ENCODE peak calls at places on chromosomes 7 and 10, in eight cellular contexts. S is neural progenitor cell, F is GM23338, A is astrocyte, E is mammary epithelial cell, U is HepG2, N is DND-41, B is fibroblast of lung. L is an unnamed sample. For H4K20me1, the result is how much of the 10 kb centered on the place peaks cover.

GRCh38 chr7:37495574-37496184 is 47.0 kb upstream of the ELMO1 start:
- DNase-seq in S (peak), F (peak), A (no peak), E (peak), U (peak), N (no peak), B (peak), L (peak)

GRCh38 chr7:79317728-79318127 is 135.7 kb downstream of the MAGI2 start:
- DNase-seq in S (peak), F (peak), A (peak), E (peak), U (peak), N (no peak), B (peak), L (peak)

GRCh38 chr10:79417731-79418130 is 27.7 kb downstream of the ZCCHC24 start:
- DNase-seq in S (no peak), F (no peak), A (no peak), E (no peak), U (no peak), N (no peak), B (no peak), L (no peak)

GRCh38 chr10:15158972-15159371 is 9.5 kb downstream of the NMT2 start:
- DNase-seq in S (no peak), F (no peak), A (no peak), E (no peak), U (no peak), N (no peak), B (no peak), L (no peak)

GRCh38 chr10:62050941-62051433 is 149.5 kb downstream of the ARID5B start:
- DNase-seq in S (no peak), F (peak), A (peak), E (peak), U (peak), N (no peak), B (peak), L (peak)

GRCh38 chr7:51121945-51122425 is 194.6 kb downstream of the COBL start:
- DNase-seq in S (peak), F (peak), A (no peak), E (no peak), U (no peak), N (no peak), B (peak), L (no peak)

GRCh38 chr10:34815174-34816066 is at the start of gene PARD3:
- DNase-seq in S (peak), F (peak), A (no peak), E (peak), U (peak), N (peak), B (peak), L (peak)

GRCh38 chr7:28410628-28411578 is 1.4 kb upstream of the CREB5 start:
- DNase-seq in S (peak), F (peak), A (peak), E (peak), U (no peak), N (no peak), B (peak), L (peak)

GRCh38 chr10:70915206-70915605 is 26.8 kb upstream of the PCBD1 start:
- DNase-seq in S (no peak), F (no peak), A (no peak), E (no peak), U (no peak), N (no peak), B (no peak), L (no peak)

GRCh38 chr7:137032436-137032835 is 164.0 kb downstream of the CHRM2 start:
- DNase-seq in S (no peak), F (no peak), A (peak), E (no peak), U (no peak), N (no peak), B (peak), L (no peak)

GRCh38 chr7:132001166-132001565 is 444.7 kb upstream of the PODXL start:
- DNase-seq in S (no peak), F (no peak), A (no peak), E (no peak), U (no peak), N (no peak), B (no peak), L (no peak)

GRCh38 chr10:25083546-25084111 is 67.2 kb downstream of the THNSL1 start:
- DNase-seq in S (no peak), F (no peak), A (no peak), E (no peak), U (no peak), N (no peak), B (peak), L (no peak)

GRCh38 chr7:90180011-90180585 is 25.8 kb downstream of the STEAP1 start:
- DNase-seq in S (no peak), F (peak), A (peak), E (peak), U (peak), N (no peak), B (peak), L (peak)

GRCh38 chr7:5352440-5353010 is 69.8 kb downstream of the SLC29A4 start:
- DNase-seq in S (no peak), F (no peak), A (no peak), E (no peak), U (no peak), N (no peak), B (no peak), L (no peak)

GRCh38 chr7:41579961-41580935 is 122.6 kb downstream of the INHBA start:
- DNase-seq in S (no peak), F (no peak), A (peak), E (peak), U (no peak), N (no peak), B (peak), L (peak)

GRCh38 chr10:97412891-97413304 is 11.8 kb upstream of the RRP12 start:
- DNase-seq in S (no peak), F (no peak), A (no peak), E (peak), U (peak), N (no peak), B (peak), L (peak)

GRCh38 chr10:88702848-88703597 is 3.0 kb upstream of the LIPK start:
- DNase-seq in S (peak), F (peak), A (peak), E (peak), U (peak), N (no peak), B (peak), L (no peak)

GRCh38 chr10:31171402-31172120 is 139.9 kb upstream of the ZNF438 start:
- DNase-seq in S (no peak), F (no peak), A (peak), E (no peak), U (no peak), N (peak), B (peak), L (no peak)

GRCh38 chr10:103739039-103739764 is 116.2 kb downstream of the SH3PXD2A start:
- DNase-seq in S (peak), F (peak), A (peak), E (peak), U (no peak), N (no peak), B (peak), L (peak)

GRCh38 chr10:92757720-92758119 is 68.0 kb downstream of the HHEX start:
- DNase-seq in S (no peak), F (no peak), A (no peak), E (no peak), U (no peak), N (no peak), B (no peak), L (no peak)

GRCh38 chr7:79176859-79177477 is 276.5 kb downstream of the MAGI2 start:
- DNase-seq in S (peak), F (peak), A (peak), E (peak), U (peak), N (no peak), B (peak), L (peak)

GRCh38 chr7:120273476-120273975 is 551 bp downstream of the KCND2 start:
- DNase-seq in S (peak), F (peak), A (peak), E (peak), U (peak), N (no peak), B (peak), L (peak)

DNA sequence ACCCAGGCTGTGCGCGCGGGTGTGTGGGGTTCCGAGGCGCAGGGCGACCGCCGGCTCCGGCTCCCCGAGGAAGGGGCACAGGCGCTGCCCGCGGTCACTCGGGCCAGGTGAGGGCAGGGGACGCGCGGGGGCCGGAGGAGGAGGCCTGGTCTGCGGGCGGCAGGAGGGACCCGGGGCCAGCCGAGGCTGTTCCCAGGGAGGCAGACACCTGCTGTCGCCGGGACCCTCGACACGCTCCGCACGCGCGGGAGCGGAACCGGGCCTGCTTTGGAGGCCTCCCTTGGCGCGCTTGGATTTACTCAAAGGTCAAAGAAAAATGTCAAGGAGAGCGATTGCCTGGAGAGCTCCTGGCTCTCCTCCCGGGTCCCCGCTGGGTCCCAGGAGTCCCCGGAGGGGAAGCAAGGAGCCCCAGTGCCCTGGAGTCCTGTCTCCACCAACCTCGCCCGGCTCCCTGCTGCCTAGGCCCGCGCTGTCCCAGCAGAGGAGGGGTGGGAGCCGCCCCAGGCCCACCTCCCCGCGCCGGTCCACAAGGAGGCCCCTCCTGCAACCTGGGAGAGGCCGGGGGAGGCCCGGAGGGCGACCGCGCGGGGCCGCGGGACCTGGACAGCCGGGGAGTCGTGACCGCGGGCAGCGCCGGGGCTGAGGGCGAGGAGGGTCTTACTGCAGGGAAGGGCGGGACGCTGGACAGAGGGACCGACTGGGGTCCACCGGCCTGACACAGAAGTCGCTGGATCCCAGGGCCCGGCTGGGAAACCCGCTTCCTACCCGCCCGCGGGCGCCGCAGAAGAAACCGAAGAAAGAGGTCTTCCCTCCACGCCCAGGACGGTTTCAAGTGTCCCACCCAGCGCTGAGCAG is 348.9 kb downstream of the DNAJB6 start:
- DNase-seq in S (peak), F (no peak), A (no peak), E (no peak), U (no peak), N (no peak), B (no peak), L (no peak)
- TF ChIP-seq EZH2 in S (peak), F (peak), A (peak), E (no peak), U (no peak), N (no peak), B (no peak), L (no peak)

DNA sequence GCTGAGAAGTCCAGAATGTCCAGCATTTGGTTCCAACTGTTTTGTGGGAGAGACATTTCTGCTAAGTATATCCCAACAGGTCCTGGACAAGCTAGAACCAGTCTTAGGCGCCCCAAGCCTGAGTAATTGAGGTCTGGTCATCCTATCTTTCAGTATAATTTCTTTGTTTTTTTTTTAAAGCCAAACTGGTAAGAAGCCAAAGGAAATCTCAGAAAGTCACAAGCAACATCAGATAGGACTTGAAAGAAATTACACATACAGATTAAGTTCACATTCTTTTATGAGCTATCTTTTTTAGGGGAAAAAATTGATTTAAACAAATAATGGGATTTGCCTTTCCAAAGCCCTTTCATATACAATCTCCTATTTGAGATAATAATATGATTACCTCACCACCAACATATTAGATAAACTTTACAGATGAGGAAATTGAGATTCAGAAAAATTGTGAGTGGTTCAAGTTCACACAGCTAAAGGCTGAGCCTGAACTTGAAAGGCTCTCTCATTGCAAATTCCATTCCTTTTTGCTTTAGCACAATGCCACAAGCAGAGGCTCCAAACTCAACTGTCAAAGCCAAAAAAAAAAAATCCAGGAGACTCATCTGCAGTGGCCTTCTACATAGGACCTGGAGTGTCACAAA is 15.0 kb downstream of the PDLIM1 start:
- DNase-seq in S (no peak), F (no peak), A (peak), E (peak), U (no peak), N (no peak), B (peak), L (no peak)
- H4K20me1 ChIP-seq in S (under half), F (under half), A (under half), E (under half), U (under half), N (under half), B (under half), L (under half)

DNA sequence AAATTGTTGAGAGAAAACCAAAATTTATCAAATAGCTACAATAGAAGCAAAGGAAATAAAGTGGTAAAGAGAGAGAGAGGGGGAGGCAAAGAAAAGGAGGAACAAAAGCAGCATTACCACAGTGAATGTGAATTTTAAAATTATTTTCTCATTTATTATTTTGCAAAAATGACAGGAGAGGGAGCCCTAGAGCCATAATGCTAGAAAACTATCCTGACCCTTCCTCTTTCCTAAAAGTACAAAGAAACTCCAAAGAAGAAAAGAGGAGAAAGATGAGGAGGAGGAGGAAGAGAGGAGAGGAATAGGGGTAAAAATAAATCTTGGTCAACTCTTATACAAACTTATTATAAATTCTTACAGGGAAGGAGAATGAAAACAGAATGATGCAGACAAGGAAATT is 921.5 kb downstream of the NRG3 start:
- DNase-seq in S (no peak), F (peak), A (peak), E (no peak), U (no peak), N (no peak), B (peak), L (no peak)
- TF ChIP-seq CTCF in S (peak), F (no peak), A (peak), E (peak), U (no peak), N (peak), B (peak), L (peak)

GRCh38 chr7:20786421-20786778 is 286 bp downstream of the SP8 start:
- DNase-seq in S (peak), F (no peak), A (no peak), E (no peak), U (no peak), N (no peak), B (no peak), L (no peak)

GRCh38 chr7:20784311-20785210 is 2.1 kb downstream of the SP8 start:
- DNase-seq in S (peak), F (peak), A (no peak), E (peak), U (no peak), N (no peak), B (no peak), L (peak)

GRCh38 chr7:20786049-20786412 is 655 bp downstream of the SP8 start:
- DNase-seq in S (no peak), F (no peak), A (no peak), E (no peak), U (no peak), N (no peak), B (no peak), L (no peak)

GRCh38 chr7:20786779-20787651 is at the start of gene SP8:
- DNase-seq in S (peak), F (peak), A (no peak), E (peak), U (peak), N (no peak), B (peak), L (no peak)

DNA sequence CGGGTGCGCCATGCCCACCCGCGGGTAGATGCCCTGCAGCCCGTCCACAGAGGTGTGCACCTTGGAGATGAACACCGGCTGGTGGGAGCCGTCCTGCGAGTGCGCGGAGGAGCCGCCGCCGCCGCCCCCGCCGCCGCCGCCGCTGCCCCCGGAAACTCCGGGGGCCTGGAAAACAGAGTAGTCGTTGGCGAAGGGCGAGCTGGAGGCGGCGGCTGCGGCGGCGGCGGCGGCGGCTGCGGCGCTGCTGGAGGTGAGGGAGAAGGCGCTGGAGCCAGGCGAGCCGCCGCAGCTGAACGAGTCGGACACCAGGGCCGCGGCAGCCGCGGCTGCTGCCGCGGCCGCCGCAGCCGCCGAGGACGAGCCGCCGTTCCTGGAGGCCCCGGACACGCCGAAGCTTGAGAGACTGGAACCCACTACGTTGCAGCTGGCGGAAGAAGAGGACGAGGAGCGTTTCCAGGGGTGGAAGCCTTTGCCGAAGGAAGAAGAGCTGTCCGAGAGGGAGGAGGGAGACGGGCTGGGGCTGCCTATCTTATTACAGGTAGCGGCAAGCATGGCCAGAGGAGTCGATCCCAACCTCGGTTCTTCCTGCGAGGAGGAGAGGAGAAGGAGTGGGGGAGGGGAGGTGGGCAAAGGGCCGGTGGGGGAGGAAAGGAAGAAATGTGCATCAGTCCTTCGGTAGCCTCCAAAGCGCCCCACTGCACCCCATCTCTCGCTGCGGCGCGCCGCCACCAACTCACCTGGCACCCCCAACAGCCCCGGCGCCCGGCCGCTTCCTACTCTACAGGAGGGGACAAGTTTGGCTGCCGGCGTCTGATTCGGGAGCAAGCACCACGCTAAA is 1.3 kb downstream of the SP8 start:
- DNase-seq in S (peak), F (peak), A (no peak), E (peak), U (no peak), N (no peak), B (no peak), L (peak)
- TF ChIP-seq EZH2 in S (no peak), F (no peak), A (no peak), E (no peak), U (no peak), N (no peak), B (peak), L (no peak)

GRCh38 chr7:29975564-29975963 is 14.0 kb downstream of the SCRN1 start:
- DNase-seq in S (no peak), F (no peak), A (no peak), E (no peak), U (no peak), N (no peak), B (peak), L (no peak)
- H4K20me1 ChIP-seq in S (half or more), F (half or more), A (half or more), E (under half), U (under half), N (under half), B (under half), L (under half)

DNA sequence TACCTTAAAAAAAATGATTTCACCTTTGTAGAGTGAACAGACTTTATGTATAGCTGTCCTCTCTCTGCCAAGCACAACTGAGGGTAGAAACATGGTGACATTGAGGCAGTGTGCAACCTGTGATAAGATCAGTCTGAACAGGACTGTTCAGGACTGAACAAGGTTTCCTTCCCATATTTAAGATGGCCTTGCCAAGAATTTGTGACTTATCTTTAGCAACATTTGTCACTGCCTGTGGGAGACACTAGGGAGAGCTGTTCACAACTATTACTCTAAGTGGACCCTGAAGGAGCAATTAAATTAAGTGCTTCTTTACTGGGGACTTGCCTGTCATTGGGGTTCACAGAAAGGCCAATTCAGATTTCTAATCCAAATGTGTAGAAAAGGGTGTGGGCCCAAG is 6.7 kb downstream of the OR13A1 start:
- DNase-seq in S (no peak), F (peak), A (no peak), E (peak), U (no peak), N (no peak), B (no peak), L (peak)
- TF ChIP-seq CTCF in S (peak), F (peak), A (no peak), E (no peak), U (no peak), N (no peak), B (no peak), L (peak)

GRCh38 chr10:131031346-131031745 is 280.2 kb downstream of the TCERG1L start:
- DNase-seq in S (no peak), F (no peak), A (no peak), E (no peak), U (no peak), N (no peak), B (no peak), L (no peak)

GRCh38 chr10:131024259-131025131 is 287.0 kb downstream of the TCERG1L start:
- DNase-seq in S (no peak), F (no peak), A (no peak), E (no peak), U (no peak), N (no peak), B (no peak), L (no peak)

GRCh38 chr10:131022981-131023380 is 288.5 kb downstream of the TCERG1L start:
- DNase-seq in S (no peak), F (no peak), A (no peak), E (no peak), U (no peak), N (no peak), B (no peak), L (no peak)

GRCh38 chr10:131025333-131025732 is 286.2 kb downstream of the TCERG1L start:
- DNase-seq in S (no peak), F (no peak), A (no peak), E (no peak), U (no peak), N (no peak), B (no peak), L (no peak)

DNA sequence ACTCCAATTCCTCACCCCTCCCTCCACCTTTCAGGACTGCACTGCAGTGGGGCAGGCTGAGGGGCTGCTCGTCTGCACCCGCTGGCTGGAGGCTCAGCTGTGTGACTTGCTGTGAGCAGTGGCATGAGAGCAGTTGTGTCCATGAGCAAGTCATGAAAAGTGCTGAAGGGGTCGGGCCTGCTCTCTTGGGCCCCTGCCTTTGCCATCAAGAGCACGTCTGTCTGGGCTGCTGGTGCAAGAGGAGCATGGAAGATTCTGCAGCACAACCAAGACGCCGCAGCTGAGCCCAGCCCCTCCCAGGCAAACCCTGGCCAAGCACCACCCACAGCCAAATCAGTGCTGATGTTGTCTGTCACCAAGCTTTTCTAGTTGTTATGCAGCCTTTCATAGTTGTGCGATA is 284.3 kb downstream of the TCERG1L start:
- DNase-seq in S (no peak), F (no peak), A (no peak), E (no peak), U (no peak), N (no peak), B (no peak), L (no peak)
- TF ChIP-seq EZH2 in S (no peak), F (no peak), A (no peak), E (no peak), U (no peak), N (no peak), B (no peak), L (no peak)